ENCODE peak calls at places on chromosomes 4 and X, in eight cellular contexts. N, I, K, Y, F, Z, C and X are unnamed samples.

GRCh38 chrX:45479835-45480422 is 279.3 kb upstream of the DIPK2B start:
- DNase-seq in N (no peak), I (peak), K (no peak), Y (no peak), F (no peak), Z (peak), C (no peak), X (no peak)

GRCh38 chr4:2047031-2047660 is 12.0 kb upstream of the NAT8L start:
- DNase-seq in N (no peak), I (no peak), K (no peak), Y (no peak), F (peak), Z (no peak), C (peak), X (peak)

GRCh38 chrX:51336584-51336983 is 4.0 kb downstream of the NUDT10 start:
- DNase-seq in N (peak), I (no peak), K (peak), Y (no peak), F (no peak), Z (peak), C (peak), X (peak)

GRCh38 chr4:48030470-48030869 is 13.9 kb downstream of the NIPAL1 start:
- DNase-seq in N (no peak), I (no peak), K (no peak), Y (no peak), F (no peak), Z (no peak), C (no peak), X (no peak)

GRCh38 chr4:160020804-160021203 is 917.9 kb downstream of the RAPGEF2 start:
- DNase-seq in N (no peak), I (no peak), K (no peak), Y (no peak), F (no peak), Z (no peak), C (no peak), X (no peak)

GRCh38 chr4:7854211-7854610 is 85.5 kb downstream of the AFAP1 start:
- DNase-seq in N (no peak), I (no peak), K (no peak), Y (no peak), F (no peak), Z (no peak), C (no peak), X (no peak)

GRCh38 chr4:101157415-101158135 is 189.8 kb downstream of the PPP3CA start:
- DNase-seq in N (no peak), I (no peak), K (no peak), Y (no peak), F (no peak), Z (no peak), C (no peak), X (no peak)

GRCh38 chrX:13170966-13171558 is 126.6 kb upstream of the FAM9C start:
- DNase-seq in N (no peak), I (no peak), K (no peak), Y (no peak), F (no peak), Z (no peak), C (no peak), X (no peak)

GRCh38 chr4:25827373-25827772 is 35.4 kb downstream of the SEL1L3 start:
- DNase-seq in N (no peak), I (no peak), K (no peak), Y (no peak), F (no peak), Z (no peak), C (no peak), X (no peak)

GRCh38 chr4:87865960-87866598 is 33.3 kb downstream of the MEPE start:
- DNase-seq in N (peak), I (peak), K (no peak), Y (no peak), F (no peak), Z (no peak), C (peak), X (no peak)

GRCh38 chr4:20641971-20642370 is 58.3 kb upstream of the PACRGL start:
- DNase-seq in N (no peak), I (no peak), K (no peak), Y (no peak), F (no peak), Z (no peak), C (no peak), X (no peak)

GRCh38 chrX:15493118-15494082 is at the start of gene PIR:
- DNase-seq in N (peak), I (peak), K (peak), Y (peak), F (peak), Z (peak), C (peak), X (peak)

GRCh38 chrX:118823263-118824172 is at the start of gene ZCCHC12:
- DNase-seq in N (peak), I (no peak), K (peak), Y (peak), F (peak), Z (peak), C (peak), X (peak)

GRCh38 chr4:92483341-92483740 is 179.6 kb downstream of the GRID2 start:
- DNase-seq in N (no peak), I (no peak), K (no peak), Y (no peak), F (no peak), Z (no peak), C (no peak), X (no peak)

GRCh38 chrX:26352891-26353430 is 137.0 kb downstream of the MAGEB5 start:
- DNase-seq in N (no peak), I (no peak), K (no peak), Y (no peak), F (no peak), Z (no peak), C (no peak), X (no peak)

GRCh38 chr4:186587416-186588018 is 32.1 kb upstream of the MTNR1A start:
- DNase-seq in N (peak), I (no peak), K (peak), Y (peak), F (no peak), Z (peak), C (peak), X (peak)

GRCh38 chr4:8410641-8411271 is 29.8 kb downstream of the ACOX3 start:
- DNase-seq in N (peak), I (no peak), K (peak), Y (no peak), F (no peak), Z (peak), C (peak), X (no peak)

GRCh38 chr4:140343303-140343702 is 30.1 kb upstream of the SCOC start:
- DNase-seq in N (no peak), I (no peak), K (peak), Y (no peak), F (peak), Z (peak), C (no peak), X (no peak)

GRCh38 chrX:1248381-1249061 is 20.1 kb upstream of the CSF2RA start:
- DNase-seq in N (peak), I (no peak), K (no peak), Y (no peak), F (peak), Z (peak), C (peak), X (peak)

GRCh38 chrX:118718737-118719136 is 8.7 kb upstream of the IL13RA1 start:
- DNase-seq in N (no peak), I (no peak), K (no peak), Y (no peak), F (no peak), Z (no peak), C (no peak), X (no peak)

GRCh38 chrX:149962859-149963757 is 24.8 kb upstream of the EOLA2 start:
- DNase-seq in N (peak), I (no peak), K (peak), Y (no peak), F (no peak), Z (peak), C (peak), X (peak)

GRCh38 chrX:130523460-130524394 is 121.9 kb downstream of the RBMX2 start:
- DNase-seq in N (peak), I (no peak), K (no peak), Y (no peak), F (no peak), Z (no peak), C (peak), X (no peak)

GRCh38 chr4:129545599-129546278 is 449.8 kb downstream of the C4orf33 start:
- DNase-seq in N (no peak), I (no peak), K (peak), Y (no peak), F (peak), Z (no peak), C (no peak), X (no peak)

GRCh38 chr4:40579983-40580382 is 49.7 kb downstream of the RBM47 start:
- DNase-seq in N (no peak), I (peak), K (no peak), Y (no peak), F (no peak), Z (peak), C (no peak), X (no peak)

GRCh38 chrX:40550069-40550468 is 30.7 kb upstream of the ATP6AP2 start:
- DNase-seq in N (no peak), I (no peak), K (no peak), Y (no peak), F (no peak), Z (no peak), C (no peak), X (no peak)

GRCh38 chr4:6342530-6343293 is 73.1 kb downstream of the WFS1 start:
- DNase-seq in N (no peak), I (no peak), K (no peak), Y (no peak), F (peak), Z (no peak), C (no peak), X (no peak)

GRCh38 chr4:170259631-170260153 is 169.9 kb upstream of the AADAT start:
- DNase-seq in N (peak), I (peak), K (peak), Y (no peak), F (no peak), Z (peak), C (peak), X (peak)

DNA sequence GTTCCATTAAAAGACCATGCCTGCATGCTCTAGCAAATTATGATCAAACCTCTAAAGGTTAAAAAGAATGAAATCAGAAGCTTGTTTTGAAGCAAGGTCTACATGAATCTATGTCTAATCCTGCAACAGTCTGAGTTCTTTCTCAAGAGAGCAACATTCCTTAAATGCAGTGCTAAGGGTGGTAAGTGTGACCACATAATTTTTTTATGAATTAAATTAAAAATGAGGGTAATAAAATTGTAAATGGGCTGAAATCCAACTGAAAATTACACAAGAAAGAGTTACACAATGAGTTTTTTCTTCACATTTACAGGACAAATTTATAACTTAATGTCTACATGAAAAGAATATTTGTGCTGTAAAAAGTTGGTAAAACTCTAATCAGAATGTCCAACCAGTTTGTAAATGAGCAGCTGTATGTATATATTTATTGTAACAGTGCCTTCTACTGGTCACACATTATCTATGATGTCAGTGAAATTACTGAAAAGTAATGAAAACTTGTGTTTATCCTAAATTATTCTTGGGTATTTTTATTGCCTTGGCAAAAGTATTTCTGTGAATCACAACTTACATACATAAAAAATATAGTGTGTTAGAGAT is 336.3 kb upstream of the PITX2 start:
- DNase-seq in N (no peak), I (no peak), K (no peak), Y (no peak), F (no peak), Z (no peak), C (no peak), X (no peak)
- TF ChIP-seq CTCF in N (no peak), I (peak), K (no peak), Y (no peak), F (no peak), Z (peak), C (peak), X (peak)

GRCh38 chrX:134374910-134375309 is 85.1 kb upstream of the HPRT1 start:
- DNase-seq in N (no peak), I (no peak), K (no peak), Y (no peak), F (no peak), Z (no peak), C (no peak), X (no peak)
- TF ChIP-seq CTCF in N (no peak), I (no peak), K (no peak), Y (no peak), F (no peak), Z (no peak), C (no peak), X (no peak)

DNA sequence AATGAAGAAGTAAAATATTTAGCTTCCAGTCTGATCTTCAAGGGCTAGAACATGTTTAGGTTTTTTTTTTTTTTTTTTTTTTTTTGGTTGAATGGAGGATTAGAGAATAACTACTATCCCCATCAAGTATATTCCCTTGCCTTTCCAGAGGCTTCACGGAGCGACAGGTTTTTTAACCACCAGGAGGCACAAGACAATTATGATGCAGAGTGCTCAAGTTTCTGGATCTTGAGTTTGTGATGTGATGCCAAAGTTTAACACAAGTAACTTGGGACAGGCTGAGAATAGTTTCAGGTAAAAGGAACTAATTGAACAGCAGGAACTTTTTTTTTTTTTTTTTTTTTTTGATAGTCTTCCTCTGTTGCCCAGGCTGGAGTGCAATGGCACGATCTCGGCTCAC is 30.3 kb downstream of the CCNI start:
- DNase-seq in N (no peak), I (no peak), K (no peak), Y (no peak), F (no peak), Z (no peak), C (no peak), X (no peak)
- TF ChIP-seq CTCF in N (no peak), I (peak), K (no peak), Y (no peak), F (no peak), Z (no peak), C (peak), X (no peak)

GRCh38 chr4:147846318-147847135 is 114.6 kb downstream of the ARHGAP10 start:
- DNase-seq in N (no peak), I (no peak), K (no peak), Y (no peak), F (no peak), Z (no peak), C (no peak), X (peak)

GRCh38 chr4:147842573-147842972 is 110.7 kb downstream of the ARHGAP10 start:
- DNase-seq in N (no peak), I (peak), K (no peak), Y (no peak), F (no peak), Z (no peak), C (no peak), X (no peak)

GRCh38 chr4:147840846-147841732 is 109.2 kb downstream of the ARHGAP10 start:
- DNase-seq in N (no peak), I (no peak), K (no peak), Y (no peak), F (no peak), Z (no peak), C (no peak), X (no peak)

GRCh38 chr4:147839651-147840050 is 107.8 kb downstream of the ARHGAP10 start:
- DNase-seq in N (no peak), I (no peak), K (no peak), Y (no peak), F (no peak), Z (no peak), C (no peak), X (no peak)

DNA sequence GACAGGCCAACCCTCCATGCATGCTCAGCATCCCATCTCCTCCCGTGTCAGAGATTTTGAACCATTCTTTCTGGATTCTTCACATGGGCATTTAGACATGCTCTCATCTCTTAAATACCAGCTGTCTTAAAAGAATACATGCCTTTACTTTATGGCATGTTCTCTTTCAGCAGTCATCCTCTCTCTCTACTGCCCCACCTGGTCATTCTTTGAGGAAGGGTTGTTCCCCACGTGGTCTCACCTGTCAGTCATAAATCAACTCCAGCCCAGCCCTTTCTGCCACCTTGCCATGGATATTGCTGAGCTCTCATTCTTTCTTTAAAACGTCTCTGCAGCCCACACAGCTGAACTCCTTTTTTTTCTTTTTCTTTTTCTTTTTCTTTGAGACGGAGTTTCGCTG is 111.3 kb downstream of the ARHGAP10 start:
- DNase-seq in N (no peak), I (no peak), K (no peak), Y (no peak), F (no peak), Z (peak), C (peak), X (peak)
- TF ChIP-seq CTCF in N (no peak), I (no peak), K (no peak), Y (no peak), F (no peak), Z (no peak), C (peak), X (peak)

GRCh38 chrX:116490091-116490490 is 27.3 kb upstream of the CT83 start:
- DNase-seq in N (no peak), I (no peak), K (no peak), Y (no peak), F (no peak), Z (no peak), C (no peak), X (no peak)
- TF ChIP-seq CTCF in N (no peak), I (no peak), K (no peak), Y (no peak), F (no peak), Z (peak), C (peak), X (no peak)

GRCh38 chr4:932713-933070 is 432 bp downstream of the TMEM175 start:
- DNase-seq in N (no peak), I (no peak), K (peak), Y (no peak), F (peak), Z (peak), C (peak), X (no peak)

GRCh38 chr4:931194-931959 is 739 bp downstream of the GAK start:
- DNase-seq in N (no peak), I (no peak), K (no peak), Y (no peak), F (no peak), Z (peak), C (no peak), X (no peak)

GRCh38 chr4:929970-930625 is 2.0 kb downstream of the GAK start:
- DNase-seq in N (no peak), I (no peak), K (peak), Y (no peak), F (no peak), Z (no peak), C (no peak), X (no peak)

GRCh38 chr4:930827-931193 is 1.3 kb downstream of the GAK start:
- DNase-seq in N (no peak), I (no peak), K (peak), Y (no peak), F (no peak), Z (no peak), C (no peak), X (no peak)

GRCh38 chr4:931960-932712 is at the start of the genes GAK and TMEM175:
- DNase-seq in N (peak), I (peak), K (peak), Y (peak), F (peak), Z (peak), C (peak), X (peak)
- TF ChIP-seq CTCF in N (no peak), I (no peak), K (no peak), Y (no peak), F (peak), Z (no peak), C (no peak), X (peak)

GRCh38 chr4:4694296-4694772 is 152.5 kb upstream of the STX18 start:
- DNase-seq in N (peak), I (no peak), K (peak), Y (no peak), F (no peak), Z (no peak), C (peak), X (no peak)
- TF ChIP-seq CTCF in N (no peak), I (peak), K (no peak), Y (no peak), F (no peak), Z (no peak), C (peak), X (no peak)

GRCh38 chrX:24520472-24520871 is 55.4 kb downstream of the PDK3 start:
- DNase-seq in N (no peak), I (no peak), K (no peak), Y (no peak), F (no peak), Z (no peak), C (no peak), X (no peak)

GRCh38 chrX:24513416-24513815 is 48.3 kb downstream of the PDK3 start:
- DNase-seq in N (no peak), I (no peak), K (no peak), Y (no peak), F (no peak), Z (no peak), C (no peak), X (peak)

DNA sequence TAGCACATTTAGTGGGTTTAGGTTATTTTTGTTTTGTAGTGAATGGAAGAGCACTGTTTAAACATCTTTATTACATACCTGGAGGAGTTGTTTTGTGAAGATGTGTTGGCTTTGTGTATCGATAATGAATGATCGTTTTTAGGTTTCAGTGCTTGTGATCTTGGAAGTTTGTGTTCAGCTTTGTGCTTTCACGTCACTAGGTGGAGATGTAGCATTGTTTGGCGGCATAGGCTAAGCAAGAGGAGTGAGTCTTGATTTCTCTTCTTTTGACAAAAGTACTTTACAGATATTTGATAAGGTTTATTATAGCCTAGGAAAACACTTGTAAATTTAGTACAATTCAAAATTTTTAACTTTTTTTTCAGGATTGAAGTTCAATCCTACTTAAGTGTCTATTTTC is 50.4 kb downstream of the PDK3 start:
- DNase-seq in N (no peak), I (no peak), K (no peak), Y (no peak), F (no peak), Z (no peak), C (no peak), X (no peak)
- TF ChIP-seq CTCF in N (no peak), I (peak), K (no peak), Y (no peak), F (no peak), Z (no peak), C (peak), X (no peak)